ENCODE peak calls at places on chromosomes 16 and 17, in seven cellular contexts. One of them, this sample, is unnamed.
A peak's percentile ranks its signal among the peaks of the same experiment; 100 is the strongest.

GRCh38 chr16:17998550-17998949 is 338.0 kb downstream of the NPIPA8 start:
- DNase-seq in effector memory CD4-positive, alpha-beta T cell: no peak
- DNase-seq in stomach: no peak
- DNase-seq in pancreas: no peak
- DNase-seq in mammary epithelial cell: no peak
- DNase-seq in cardiac muscle cell: no peak
- DNase-seq in CD8-positive, alpha-beta T cell: no peak
- DNase-seq in this sample: no peak

GRCh38 chr16:81996664-81997529 is 14.4 kb downstream of the SDR42E1 start:
- DNase-seq in effector memory CD4-positive, alpha-beta T cell: no peak
- DNase-seq in stomach: no peak
- DNase-seq in pancreas: no peak
- DNase-seq in mammary epithelial cell: peak; percentile 38
- DNase-seq in cardiac muscle cell: peak; percentile 70
- DNase-seq in CD8-positive, alpha-beta T cell: no peak
- DNase-seq in this sample: peak; percentile 90

GRCh38 chr17:9401434-9401833 is 174.2 kb downstream of the STX8 start:
- DNase-seq in effector memory CD4-positive, alpha-beta T cell: no peak
- DNase-seq in stomach: no peak
- DNase-seq in pancreas: no peak
- DNase-seq in mammary epithelial cell: peak; percentile 80
- DNase-seq in cardiac muscle cell: peak; percentile 29
- DNase-seq in CD8-positive, alpha-beta T cell: no peak
- DNase-seq in this sample: peak; percentile 43

GRCh38 chr17:18877104-18877503 is 19.2 kb downstream of the PRPSAP2 start:
- DNase-seq in effector memory CD4-positive, alpha-beta T cell: no peak
- DNase-seq in stomach: no peak
- DNase-seq in pancreas: no peak
- DNase-seq in mammary epithelial cell: peak; percentile 43
- DNase-seq in cardiac muscle cell: peak; percentile 14
- DNase-seq in CD8-positive, alpha-beta T cell: no peak
- DNase-seq in this sample: peak; percentile 10

GRCh38 chr17:68197091-68197996 is 50.5 kb upstream of the AMZ2 start:
- DNase-seq in effector memory CD4-positive, alpha-beta T cell: no peak
- DNase-seq in stomach: no peak
- DNase-seq in pancreas: peak; percentile 32
- DNase-seq in mammary epithelial cell: no peak
- DNase-seq in cardiac muscle cell: no peak
- DNase-seq in CD8-positive, alpha-beta T cell: peak; percentile 42
- DNase-seq in this sample: no peak

GRCh38 chr16:10121496-10121895 is 60.7 kb downstream of the GRIN2A start:
- DNase-seq in effector memory CD4-positive, alpha-beta T cell: no peak
- DNase-seq in stomach: no peak
- DNase-seq in pancreas: no peak
- DNase-seq in mammary epithelial cell: peak; percentile 91
- DNase-seq in cardiac muscle cell: no peak
- DNase-seq in CD8-positive, alpha-beta T cell: no peak
- DNase-seq in this sample: peak; percentile 29

GRCh38 chr16:73000020-73000906 is 47.7 kb downstream of the ZFHX3 start:
- DNase-seq in effector memory CD4-positive, alpha-beta T cell: no peak
- DNase-seq in stomach: no peak
- DNase-seq in pancreas: no peak
- DNase-seq in mammary epithelial cell: peak; percentile 75
- DNase-seq in cardiac muscle cell: peak; percentile 57
- DNase-seq in CD8-positive, alpha-beta T cell: no peak
- DNase-seq in this sample: peak; percentile 34

GRCh38 chr17:1559743-1560581 is 2.6 kb downstream of the PITPNA start:
- DNase-seq in effector memory CD4-positive, alpha-beta T cell: no peak
- DNase-seq in stomach: no peak
- DNase-seq in pancreas: no peak
- DNase-seq in mammary epithelial cell: no peak
- DNase-seq in cardiac muscle cell: no peak
- DNase-seq in CD8-positive, alpha-beta T cell: no peak
- DNase-seq in this sample: no peak

GRCh38 chr17:64741924-64742670 is 80.0 kb upstream of the SMURF2 start:
- DNase-seq in effector memory CD4-positive, alpha-beta T cell: no peak
- DNase-seq in stomach: no peak
- DNase-seq in pancreas: no peak
- DNase-seq in mammary epithelial cell: no peak
- DNase-seq in cardiac muscle cell: peak; percentile 66
- DNase-seq in CD8-positive, alpha-beta T cell: no peak
- DNase-seq in this sample: peak; percentile 85

GRCh38 chr17:8006836-8007680 is 4.6 kb downstream of the GUCY2D start:
- DNase-seq in effector memory CD4-positive, alpha-beta T cell: no peak
- DNase-seq in stomach: no peak
- DNase-seq in pancreas: no peak
- DNase-seq in mammary epithelial cell: no peak
- DNase-seq in cardiac muscle cell: no peak
- DNase-seq in CD8-positive, alpha-beta T cell: no peak
- DNase-seq in this sample: no peak

GRCh38 chr17:6463616-6464445 is 19.6 kb downstream of the PIMREG start:
- DNase-seq in effector memory CD4-positive, alpha-beta T cell: no peak
- DNase-seq in stomach: no peak
- DNase-seq in pancreas: no peak
- DNase-seq in mammary epithelial cell: no peak
- DNase-seq in cardiac muscle cell: no peak
- DNase-seq in CD8-positive, alpha-beta T cell: no peak
- DNase-seq in this sample: no peak

GRCh38 chr17:4161560-4162221 is 18.7 kb downstream of the CYB5D2 start:
- DNase-seq in effector memory CD4-positive, alpha-beta T cell: no peak
- DNase-seq in stomach: no peak
- DNase-seq in pancreas: no peak
- DNase-seq in mammary epithelial cell: no peak
- DNase-seq in cardiac muscle cell: no peak
- DNase-seq in CD8-positive, alpha-beta T cell: no peak
- DNase-seq in this sample: peak; percentile 25

GRCh38 chr17:6072157-6072556 is 2.0 kb downstream of the WSCD1 start:
- DNase-seq in effector memory CD4-positive, alpha-beta T cell: no peak
- DNase-seq in stomach: no peak
- DNase-seq in pancreas: no peak
- DNase-seq in mammary epithelial cell: peak; percentile 19
- DNase-seq in cardiac muscle cell: no peak
- DNase-seq in CD8-positive, alpha-beta T cell: no peak
- DNase-seq in this sample: peak; percentile 42

GRCh38 chr17:43875476-43876147 is 28.6 kb downstream of the CD300LG start:
- DNase-seq in effector memory CD4-positive, alpha-beta T cell: no peak
- DNase-seq in stomach: no peak
- DNase-seq in pancreas: no peak
- DNase-seq in mammary epithelial cell: peak; percentile 13
- DNase-seq in cardiac muscle cell: no peak
- DNase-seq in CD8-positive, alpha-beta T cell: no peak
- DNase-seq in this sample: peak; percentile 43

GRCh38 chr17:41406205-41406604 is 8.8 kb upstream of the KRT31 start:
- DNase-seq in effector memory CD4-positive, alpha-beta T cell: no peak
- DNase-seq in stomach: no peak
- DNase-seq in pancreas: no peak
- DNase-seq in mammary epithelial cell: peak; percentile 67
- DNase-seq in cardiac muscle cell: no peak
- DNase-seq in CD8-positive, alpha-beta T cell: no peak
- DNase-seq in this sample: no peak

GRCh38 chr16:57660715-57661463 is 7.2 kb upstream of the ADGRG3 start:
- DNase-seq in effector memory CD4-positive, alpha-beta T cell: no peak
- DNase-seq in stomach: no peak
- DNase-seq in pancreas: no peak
- DNase-seq in mammary epithelial cell: no peak
- DNase-seq in cardiac muscle cell: no peak
- DNase-seq in CD8-positive, alpha-beta T cell: no peak
- DNase-seq in this sample: no peak

GRCh38 chr16:35319536-35320192 is 1860.3 kb downstream of the TP53TG3F start:
- DNase-seq in effector memory CD4-positive, alpha-beta T cell: no peak
- DNase-seq in stomach: no peak
- DNase-seq in pancreas: no peak
- DNase-seq in mammary epithelial cell: no peak
- DNase-seq in cardiac muscle cell: no peak
- DNase-seq in CD8-positive, alpha-beta T cell: no peak
- DNase-seq in this sample: no peak

GRCh38 chr16:30027588-30028437 is 3.3 kb downstream of the TLCD3B start:
- DNase-seq in effector memory CD4-positive, alpha-beta T cell: no peak
- DNase-seq in stomach: no peak
- DNase-seq in pancreas: no peak
- DNase-seq in mammary epithelial cell: no peak
- DNase-seq in cardiac muscle cell: no peak
- DNase-seq in CD8-positive, alpha-beta T cell: no peak
- DNase-seq in this sample: no peak

GRCh38 chr16:87368029-87368765 is 15.4 kb downstream of the FBXO31 start:
- DNase-seq in effector memory CD4-positive, alpha-beta T cell: no peak
- DNase-seq in stomach: no peak
- DNase-seq in pancreas: no peak
- DNase-seq in mammary epithelial cell: no peak
- DNase-seq in cardiac muscle cell: no peak
- DNase-seq in CD8-positive, alpha-beta T cell: no peak
- DNase-seq in this sample: no peak

GRCh38 chr16:48810803-48811453 is 200.9 kb upstream of the N4BP1 start:
- DNase-seq in effector memory CD4-positive, alpha-beta T cell: no peak
- DNase-seq in stomach: no peak
- DNase-seq in pancreas: no peak
- DNase-seq in mammary epithelial cell: no peak
- DNase-seq in cardiac muscle cell: no peak
- DNase-seq in CD8-positive, alpha-beta T cell: no peak
- DNase-seq in this sample: no peak

GRCh38 chr17:32333187-32333586 is 8.8 kb downstream of the C17orf75 start:
- DNase-seq in effector memory CD4-positive, alpha-beta T cell: no peak
- DNase-seq in stomach: no peak
- DNase-seq in pancreas: no peak
- DNase-seq in mammary epithelial cell: no peak
- DNase-seq in cardiac muscle cell: no peak
- DNase-seq in CD8-positive, alpha-beta T cell: no peak
- DNase-seq in this sample: no peak
- H3K4me1 ChIP-seq in effector memory CD4-positive, alpha-beta T cell: peaks cover 2% of the 10 kb centered on the region
- H3K4me1 ChIP-seq in stomach: no peaks in the 10 kb centered on the region
- H3K4me1 ChIP-seq in pancreas: no peaks in the 10 kb centered on the region
- H3K4me1 ChIP-seq in mammary epithelial cell: peaks cover 13% of the 10 kb centered on the region
- H3K4me1 ChIP-seq in cardiac muscle cell: no peaks in the 10 kb centered on the region
- H3K4me1 ChIP-seq in CD8-positive, alpha-beta T cell: peaks cover 18% of the 10 kb centered on the region
- H3K4me1 ChIP-seq in this sample: peaks cover 22% of the 10 kb centered on the region

GRCh38 chr16:83898463-83899271 is at the start of gene MLYCD:
- DNase-seq in effector memory CD4-positive, alpha-beta T cell: peak; percentile 52
- DNase-seq in stomach: peak; percentile 94
- DNase-seq in pancreas: peak; percentile 97
- DNase-seq in mammary epithelial cell: peak; percentile 68
- DNase-seq in cardiac muscle cell: peak; percentile 87
- DNase-seq in CD8-positive, alpha-beta T cell: peak; percentile 68
- DNase-seq in this sample: peak; percentile 90

GRCh38 chr16:83901101-83901500 is 2.2 kb downstream of the MLYCD start:
- DNase-seq in effector memory CD4-positive, alpha-beta T cell: no peak
- DNase-seq in stomach: no peak
- DNase-seq in pancreas: no peak
- DNase-seq in mammary epithelial cell: peak; percentile 11
- DNase-seq in cardiac muscle cell: no peak
- DNase-seq in CD8-positive, alpha-beta T cell: no peak
- DNase-seq in this sample: peak; percentile 63

GRCh38 chr16:83900611-83901010 is 1.7 kb downstream of the MLYCD start:
- DNase-seq in effector memory CD4-positive, alpha-beta T cell: no peak
- DNase-seq in stomach: no peak
- DNase-seq in pancreas: no peak
- DNase-seq in mammary epithelial cell: no peak
- DNase-seq in cardiac muscle cell: no peak
- DNase-seq in CD8-positive, alpha-beta T cell: no peak
- DNase-seq in this sample: no peak

GRCh38 chr16:83899272-83899897 is 470 bp downstream of the MLYCD start:
- DNase-seq in effector memory CD4-positive, alpha-beta T cell: no peak
- DNase-seq in stomach: peak; percentile 61
- DNase-seq in pancreas: peak; percentile 68
- DNase-seq in mammary epithelial cell: peak; percentile 53
- DNase-seq in cardiac muscle cell: peak; percentile 73
- DNase-seq in CD8-positive, alpha-beta T cell: peak; percentile 29
- DNase-seq in this sample: peak; percentile 82

GRCh38 chr16:83899978-83900377 is 1.1 kb downstream of the MLYCD start:
- DNase-seq in effector memory CD4-positive, alpha-beta T cell: no peak
- DNase-seq in stomach: no peak
- DNase-seq in pancreas: no peak
- DNase-seq in mammary epithelial cell: no peak
- DNase-seq in cardiac muscle cell: no peak
- DNase-seq in CD8-positive, alpha-beta T cell: no peak
- DNase-seq in this sample: no peak
- H3K4me1 ChIP-seq in effector memory CD4-positive, alpha-beta T cell: peaks cover 7% of the 10 kb centered on the region
- H3K4me1 ChIP-seq in stomach: peaks cover 62% of the 10 kb centered on the region
- H3K4me1 ChIP-seq in pancreas: peaks cover 23% of the 10 kb centered on the region
- H3K4me1 ChIP-seq in mammary epithelial cell: peaks cover 12% of the 10 kb centered on the region
- H3K4me1 ChIP-seq in cardiac muscle cell: peaks cover 25% of the 10 kb centered on the region
- H3K4me1 ChIP-seq in CD8-positive, alpha-beta T cell: peaks cover 25% of the 10 kb centered on the region
- H3K4me1 ChIP-seq in this sample: peaks cover 24% of the 10 kb centered on the region

DNA sequence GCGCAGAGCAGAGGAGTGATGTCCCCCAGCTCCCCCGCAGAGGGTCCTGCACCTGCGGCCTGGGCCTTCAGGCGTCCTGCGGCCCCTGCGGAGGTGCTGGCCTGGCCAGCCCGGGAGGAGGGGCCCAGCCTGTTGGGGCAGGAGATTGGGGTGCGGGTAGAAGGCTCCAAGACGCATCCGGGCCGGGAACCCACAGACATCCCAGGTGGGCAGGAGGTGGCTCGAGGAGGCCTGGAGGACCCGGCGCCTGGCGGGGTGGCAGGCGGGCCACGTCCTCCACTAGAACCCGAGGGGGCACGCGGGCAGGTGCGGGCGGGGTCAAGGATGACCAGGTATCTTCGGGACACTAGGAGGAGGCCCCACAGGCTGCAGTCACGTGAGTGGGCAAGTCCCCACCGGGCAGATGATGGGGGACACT is 647 bp upstream of the SECTM1 start:
- DNase-seq in effector memory CD4-positive, alpha-beta T cell: no peak
- DNase-seq in stomach: no peak
- DNase-seq in pancreas: peak; percentile 44
- DNase-seq in mammary epithelial cell: no peak
- DNase-seq in cardiac muscle cell: no peak
- DNase-seq in CD8-positive, alpha-beta T cell: no peak
- DNase-seq in this sample: no peak
- H3K4me1 ChIP-seq in effector memory CD4-positive, alpha-beta T cell: peaks cover 27% of the 10 kb centered on the region
- H3K4me1 ChIP-seq in stomach: peaks cover 77% of the 10 kb centered on the region
- H3K4me1 ChIP-seq in pancreas: peaks cover 14% of the 10 kb centered on the region
- H3K4me1 ChIP-seq in mammary epithelial cell: peaks cover 55% of the 10 kb centered on the region
- H3K4me1 ChIP-seq in cardiac muscle cell: peaks cover 20% of the 10 kb centered on the region
- H3K4me1 ChIP-seq in CD8-positive, alpha-beta T cell: peaks cover 25% of the 10 kb centered on the region
- H3K4me1 ChIP-seq in this sample: peaks cover under 1% of the 10 kb centered on the region

GRCh38 chr17:49588726-49589555 is 13.3 kb downstream of the NXPH3 start:
- DNase-seq in effector memory CD4-positive, alpha-beta T cell: no peak
- DNase-seq in stomach: no peak
- DNase-seq in pancreas: no peak
- DNase-seq in mammary epithelial cell: no peak
- DNase-seq in cardiac muscle cell: no peak
- DNase-seq in CD8-positive, alpha-beta T cell: no peak
- DNase-seq in this sample: peak; percentile 88

GRCh38 chr17:49595328-49595727 is 19.7 kb downstream of the NXPH3 start:
- DNase-seq in effector memory CD4-positive, alpha-beta T cell: no peak
- DNase-seq in stomach: no peak
- DNase-seq in pancreas: no peak
- DNase-seq in mammary epithelial cell: no peak
- DNase-seq in cardiac muscle cell: no peak
- DNase-seq in CD8-positive, alpha-beta T cell: no peak
- DNase-seq in this sample: no peak

GRCh38 chr17:49590874-49591273 is 15.2 kb downstream of the NXPH3 start:
- DNase-seq in effector memory CD4-positive, alpha-beta T cell: no peak
- DNase-seq in stomach: no peak
- DNase-seq in pancreas: no peak
- DNase-seq in mammary epithelial cell: no peak
- DNase-seq in cardiac muscle cell: no peak
- DNase-seq in CD8-positive, alpha-beta T cell: no peak
- DNase-seq in this sample: no peak

GRCh38 chr17:49589556-49589885 is 13.8 kb downstream of the NXPH3 start:
- DNase-seq in effector memory CD4-positive, alpha-beta T cell: no peak
- DNase-seq in stomach: no peak
- DNase-seq in pancreas: no peak
- DNase-seq in mammary epithelial cell: no peak
- DNase-seq in cardiac muscle cell: no peak
- DNase-seq in CD8-positive, alpha-beta T cell: no peak
- DNase-seq in this sample: no peak

GRCh38 chr17:49592263-49592662 is 16.6 kb downstream of the NXPH3 start:
- DNase-seq in effector memory CD4-positive, alpha-beta T cell: no peak
- DNase-seq in stomach: no peak
- DNase-seq in pancreas: no peak
- DNase-seq in mammary epithelial cell: no peak
- DNase-seq in cardiac muscle cell: no peak
- DNase-seq in CD8-positive, alpha-beta T cell: no peak
- DNase-seq in this sample: no peak
- H3K4me1 ChIP-seq in effector memory CD4-positive, alpha-beta T cell: no peaks in the 10 kb centered on the region
- H3K4me1 ChIP-seq in stomach: peaks cover 7% of the 10 kb centered on the region
- H3K4me1 ChIP-seq in pancreas: no peaks in the 10 kb centered on the region
- H3K4me1 ChIP-seq in mammary epithelial cell: no peaks in the 10 kb centered on the region
- H3K4me1 ChIP-seq in cardiac muscle cell: peaks cover 11% of the 10 kb centered on the region
- H3K4me1 ChIP-seq in CD8-positive, alpha-beta T cell: no peaks in the 10 kb centered on the region
- H3K4me1 ChIP-seq in this sample: peaks cover 15% of the 10 kb centered on the region